ENCODE peak calls at places on chromosome 9, in five cellular contexts. One of them, this sample, is unnamed.

GRCh38 chr9:124272979-124273378 is 15.2 kb downstream of the NEK6 start:
- DNase-seq in uterus: no peak
- DNase-seq in ovary: no peak
- DNase-seq in osteoblast: no peak
- DNase-seq in HFFc6: no peak
- DNase-seq in this sample: no peak

GRCh38 chr9:127586537-127586936 is 25.5 kb upstream of the STXBP1 start:
- DNase-seq in osteoblast: peak
- DNase-seq in uterus: peak
- DNase-seq in ovary: peak
- DNase-seq in HFFc6: peak
- DNase-seq in this sample: peak

GRCh38 chr9:127776195-127776918 is 2.1 kb downstream of the SH2D3C start:
- DNase-seq in osteoblast: peak
- DNase-seq in uterus: no peak
- DNase-seq in HFFc6: no peak
- DNase-seq in ovary: no peak
- DNase-seq in this sample: no peak

GRCh38 chr9:128723866-128724743 is at the start of gene ZDHHC12:
- DNase-seq in osteoblast: peak
- DNase-seq in ovary: peak
- DNase-seq in HFFc6: peak
- DNase-seq in uterus: peak
- DNase-seq in this sample: peak

GRCh38 chr9:99916650-99917049 is 10.2 kb downstream of the STX17 start:
- DNase-seq in osteoblast: no peak
- DNase-seq in uterus: no peak
- DNase-seq in HFFc6: no peak
- DNase-seq in ovary: no peak
- DNase-seq in this sample: no peak

GRCh38 chr9:5418481-5418880 is 19.2 kb downstream of the PLGRKT start:
- DNase-seq in uterus: no peak
- DNase-seq in osteoblast: no peak
- DNase-seq in ovary: no peak
- DNase-seq in HFFc6: no peak
- DNase-seq in this sample: no peak

GRCh38 chr9:26870292-26870691 is 22.3 kb downstream of the CAAP1 start:
- DNase-seq in ovary: no peak
- DNase-seq in osteoblast: no peak
- DNase-seq in uterus: no peak
- DNase-seq in HFFc6: no peak
- DNase-seq in this sample: peak

GRCh38 chr9:131670247-131670681 is 69.6 kb downstream of the RAPGEF1 start:
- DNase-seq in uterus: peak
- DNase-seq in ovary: no peak
- DNase-seq in osteoblast: no peak
- DNase-seq in HFFc6: no peak
- DNase-seq in this sample: no peak

GRCh38 chr9:123718188-123718587 is 211.7 kb downstream of the DENND1A start:
- DNase-seq in osteoblast: no peak
- DNase-seq in uterus: no peak
- DNase-seq in ovary: no peak
- DNase-seq in HFFc6: no peak
- DNase-seq in this sample: no peak

GRCh38 chr9:101635473-101635872 is 40.7 kb upstream of the PPP3R2 start:
- DNase-seq in uterus: no peak
- DNase-seq in HFFc6: no peak
- DNase-seq in osteoblast: no peak
- DNase-seq in ovary: no peak
- DNase-seq in this sample: no peak

GRCh38 chr9:2015581-2016410 is 649 bp downstream of the SMARCA2 start:
- DNase-seq in ovary: peak
- DNase-seq in HFFc6: peak
- DNase-seq in osteoblast: peak
- DNase-seq in uterus: peak
- DNase-seq in this sample: peak

GRCh38 chr9:2341956-2342355 is 279.6 kb upstream of the VLDLR start:
- DNase-seq in HFFc6: no peak
- DNase-seq in uterus: no peak
- DNase-seq in osteoblast: no peak
- DNase-seq in ovary: no peak
- DNase-seq in this sample: no peak

GRCh38 chr9:10232352-10232930 is 380.4 kb downstream of the PTPRD start:
- DNase-seq in osteoblast: no peak
- DNase-seq in uterus: no peak
- DNase-seq in ovary: no peak
- DNase-seq in HFFc6: no peak
- DNase-seq in this sample: peak

GRCh38 chr9:20315672-20316071 is 306.6 kb downstream of the MLLT3 start:
- DNase-seq in uterus: no peak
- DNase-seq in ovary: no peak
- DNase-seq in HFFc6: peak
- DNase-seq in osteoblast: peak
- DNase-seq in this sample: peak

GRCh38 chr9:127928232-127929043 is 2.1 kb downstream of the PIP5KL1 start:
- DNase-seq in uterus: no peak
- DNase-seq in HFFc6: no peak
- DNase-seq in osteoblast: no peak
- DNase-seq in ovary: no peak
- DNase-seq in this sample: no peak

GRCh38 chr9:83012578-83013260 is 50.2 kb downstream of the RASEF start:
- DNase-seq in osteoblast: no peak
- DNase-seq in ovary: no peak
- DNase-seq in uterus: no peak
- DNase-seq in HFFc6: peak
- DNase-seq in this sample: peak

GRCh38 chr9:105877719-105878118 is 183.4 kb downstream of the TMEM38B start:
- DNase-seq in uterus: no peak
- DNase-seq in ovary: no peak
- DNase-seq in osteoblast: no peak
- DNase-seq in HFFc6: no peak
- DNase-seq in this sample: no peak

GRCh38 chr9:76456202-76456926 is 2.6 kb upstream of the GCNT1 start:
- DNase-seq in uterus: no peak
- DNase-seq in ovary: no peak
- DNase-seq in osteoblast: peak
- DNase-seq in HFFc6: no peak
- DNase-seq in this sample: peak

GRCh38 chr9:112037281-112038016 is 137.6 kb downstream of the SUSD1 start:
- DNase-seq in osteoblast: no peak
- DNase-seq in uterus: no peak
- DNase-seq in HFFc6: peak
- DNase-seq in ovary: no peak
- DNase-seq in this sample: peak

GRCh38 chr9:1721219-1721618 is 293.9 kb upstream of the SMARCA2 start:
- DNase-seq in ovary: no peak
- DNase-seq in uterus: no peak
- DNase-seq in osteoblast: no peak
- DNase-seq in HFFc6: no peak
- DNase-seq in this sample: no peak

DNA sequence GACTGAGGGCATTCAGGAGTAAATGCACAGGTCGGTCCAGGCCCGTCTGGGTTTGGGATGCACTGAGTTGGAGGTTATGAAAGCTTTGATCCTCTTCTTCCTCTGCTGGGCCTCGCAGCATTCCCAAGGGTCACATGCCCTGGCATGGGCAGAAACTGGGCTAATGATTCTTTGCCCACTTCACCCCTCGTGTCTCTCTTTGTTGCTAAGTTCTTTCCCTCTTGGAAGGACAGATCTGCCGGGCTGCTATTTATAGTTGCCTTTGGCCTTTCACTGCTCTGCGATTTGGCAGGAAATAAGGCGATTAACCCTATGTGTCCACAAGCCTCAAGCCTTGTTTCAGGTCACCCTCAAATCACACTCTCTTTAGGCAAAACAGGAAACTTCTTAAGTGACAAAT is 66.9 kb downstream of the ENTREP1 start:
- DNase-seq in ovary: no peak
- DNase-seq in osteoblast: peak
- DNase-seq in HFFc6: no peak
- DNase-seq in uterus: no peak
- DNase-seq in this sample: no peak
- TF ChIP-seq CTCF in ovary: no peak
- TF ChIP-seq CTCF in osteoblast: no peak
- TF ChIP-seq CTCF in HFFc6: no peak
- TF ChIP-seq CTCF in uterus: no peak
- TF ChIP-seq CTCF in this sample: no peak

GRCh38 chr9:79477955-79478751 is 93.6 kb upstream of the TLE4 start:
- DNase-seq in uterus: no peak
- DNase-seq in ovary: no peak
- DNase-seq in osteoblast: peak
- DNase-seq in HFFc6: no peak
- DNase-seq in this sample: peak
- TF ChIP-seq CTCF in uterus: no peak
- TF ChIP-seq CTCF in ovary: no peak
- TF ChIP-seq CTCF in osteoblast: peak
- TF ChIP-seq CTCF in HFFc6: peak
- TF ChIP-seq CTCF in this sample: peak

DNA sequence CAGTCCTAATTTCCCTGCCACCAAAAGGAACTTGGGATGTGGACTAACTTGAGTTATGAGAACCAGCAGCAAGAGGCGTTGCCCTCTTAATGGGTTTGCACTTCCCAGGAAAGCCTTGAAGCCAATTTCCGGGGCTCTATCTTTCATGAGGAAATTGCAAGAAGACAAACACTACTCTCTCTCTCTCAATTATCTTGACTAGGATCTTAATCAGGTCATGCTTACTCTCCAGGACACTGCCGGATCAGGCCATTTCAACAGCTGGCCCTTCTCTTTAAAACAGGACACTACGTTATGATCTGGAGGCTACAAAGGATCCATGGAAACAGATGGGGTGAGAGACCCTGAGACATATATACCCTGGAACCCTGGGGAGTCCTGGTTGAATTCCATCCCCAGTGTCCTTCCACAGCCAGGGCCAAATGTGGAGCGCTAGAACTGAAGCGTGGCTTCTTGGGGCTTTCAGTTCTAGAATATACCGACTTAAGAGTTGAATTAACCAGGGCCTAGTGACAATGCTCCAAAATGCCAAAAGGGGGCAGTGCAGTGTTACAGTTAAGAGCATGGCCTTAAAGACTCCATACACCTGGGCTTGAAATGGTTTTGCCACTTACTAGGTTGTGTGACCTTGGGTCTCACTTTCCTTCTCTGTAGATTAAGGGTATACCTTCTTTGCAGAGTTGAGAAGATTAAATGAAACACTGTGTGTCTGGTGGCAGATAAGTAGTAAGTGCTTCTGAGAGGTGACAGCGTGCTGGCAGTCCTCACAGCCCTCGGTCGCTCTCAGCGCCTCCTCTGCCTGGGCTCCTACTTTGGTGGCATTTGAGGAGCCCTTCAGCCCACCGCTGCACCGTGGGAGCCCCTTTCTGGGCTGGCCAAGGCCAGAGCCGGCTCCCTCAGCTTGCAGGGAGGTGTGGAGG is 21.1 kb downstream of the FAM219A start:
- DNase-seq in HFFc6: peak
- DNase-seq in ovary: no peak
- DNase-seq in uterus: no peak
- DNase-seq in osteoblast: peak
- DNase-seq in this sample: peak
- TF ChIP-seq CTCF in HFFc6: peak
- TF ChIP-seq CTCF in ovary: no peak
- TF ChIP-seq CTCF in uterus: peak
- TF ChIP-seq CTCF in osteoblast: peak
- TF ChIP-seq CTCF in this sample: peak

GRCh38 chr9:91750343-91750742 is 199.7 kb downstream of the ROR2 start:
- DNase-seq in ovary: no peak
- DNase-seq in osteoblast: no peak
- DNase-seq in HFFc6: peak
- DNase-seq in uterus: no peak
- DNase-seq in this sample: no peak
- TF ChIP-seq CTCF in ovary: no peak
- TF ChIP-seq CTCF in osteoblast: no peak
- TF ChIP-seq CTCF in HFFc6: peak
- TF ChIP-seq CTCF in uterus: no peak
- TF ChIP-seq CTCF in this sample: no peak

GRCh38 chr9:117403848-117404247 is 11.0 kb downstream of the ASTN2 start:
- DNase-seq in HFFc6: no peak
- DNase-seq in ovary: no peak
- DNase-seq in osteoblast: no peak
- DNase-seq in uterus: no peak
- DNase-seq in this sample: no peak

GRCh38 chr9:117394655-117395054 is 20.2 kb downstream of the ASTN2 start:
- DNase-seq in uterus: no peak
- DNase-seq in ovary: no peak
- DNase-seq in osteoblast: no peak
- DNase-seq in HFFc6: no peak
- DNase-seq in this sample: no peak

GRCh38 chr9:117403403-117403811 is 11.4 kb downstream of the ASTN2 start:
- DNase-seq in osteoblast: no peak
- DNase-seq in uterus: no peak
- DNase-seq in ovary: no peak
- DNase-seq in HFFc6: no peak
- DNase-seq in this sample: no peak

GRCh38 chr9:117405950-117406705 is 8.7 kb downstream of the ASTN2 start:
- DNase-seq in HFFc6: no peak
- DNase-seq in osteoblast: peak
- DNase-seq in uterus: no peak
- DNase-seq in ovary: no peak
- DNase-seq in this sample: no peak

DNA sequence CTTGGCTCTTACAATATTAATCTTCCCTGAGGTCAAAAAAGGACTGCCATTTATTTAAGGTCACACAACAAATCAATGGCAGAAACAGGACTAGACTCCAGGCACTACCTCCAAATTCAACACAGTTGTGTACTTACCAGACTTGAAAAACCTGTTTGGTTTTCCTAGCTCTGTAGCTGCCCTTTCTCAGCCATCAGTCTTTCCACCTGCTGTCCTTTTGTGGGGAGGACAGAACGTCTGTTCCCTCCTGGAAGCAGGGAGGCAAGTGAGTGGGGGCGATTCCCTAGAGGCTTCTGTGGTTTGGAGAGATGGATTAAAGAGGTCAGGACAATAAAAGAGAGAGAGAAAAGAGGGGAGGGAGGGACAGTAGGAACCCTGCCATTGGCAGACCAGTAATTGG is 14.7 kb downstream of the ASTN2 start:
- DNase-seq in HFFc6: no peak
- DNase-seq in uterus: no peak
- DNase-seq in ovary: no peak
- DNase-seq in osteoblast: no peak
- DNase-seq in this sample: no peak
- TF ChIP-seq CTCF in HFFc6: no peak
- TF ChIP-seq CTCF in uterus: no peak
- TF ChIP-seq CTCF in ovary: no peak
- TF ChIP-seq CTCF in osteoblast: no peak
- TF ChIP-seq CTCF in this sample: no peak

This sample was measured in astrocyte of the spinal cord.